ENCODE peak calls at places on chromosomes 16 and 17, in six cellular contexts. X, S, E, K, Q and P are unnamed samples.

GRCh38 chr16:4976079-4976478 is 17.9 kb downstream of the SEC14L5 start:
- DNase-seq in X (no peak), E (no peak), S (no peak), K (no peak), Q (no peak), P (no peak)

GRCh38 chr17:1087381-1088241 is 90.7 kb downstream of the TIMM22 start:
- DNase-seq in S (no peak), E (peak; percentile 39), K (no peak), X (peak; percentile 68), Q (peak; percentile 66), P (peak; percentile 69)

GRCh38 chr17:65690626-65691310 is 129.3 kb upstream of the AXIN2 start:
- DNase-seq in S (no peak), Q (no peak), X (no peak), E (no peak), K (no peak), P (no peak)

GRCh38 chr17:47839899-47840741 is 953 bp downstream of the SCRN2 start:
- DNase-seq in X (no peak), E (no peak), Q (no peak), K (no peak), S (no peak), P (no peak)

GRCh38 chr16:51430716-51431369 is 279.8 kb upstream of the SALL1 start:
- DNase-seq in Q (no peak), E (no peak), K (no peak), S (no peak), X (no peak), P (no peak)

GRCh38 chr16:23298290-23298689 is 3.8 kb upstream of the SCNN1B start:
- DNase-seq in S (no peak), K (no peak), X (no peak), E (no peak), Q (no peak), P (no peak)

GRCh38 chr17:75412455-75413317 is 7.2 kb upstream of the GRB2 start:
- DNase-seq in X (peak; percentile 91), S (peak; percentile 46), E (peak; percentile 78), Q (peak; percentile 65), K (peak; percentile 62), P (peak; percentile 41)

GRCh38 chr16:50303041-50303604 is 36.8 kb downstream of the ADCY7 start:
- DNase-seq in K (peak; percentile 57), X (no peak), Q (peak; percentile 2), E (no peak), S (no peak), P (no peak)

GRCh38 chr17:17114592-17115225 is 72.5 kb downstream of the MPRIP start:
- DNase-seq in K (no peak), Q (no peak), E (peak; percentile 69), S (no peak), X (no peak), P (no peak)

GRCh38 chr17:62980842-62981241 is 14.8 kb downstream of the TANC2 start:
- DNase-seq in E (no peak), Q (no peak), S (no peak), K (no peak), X (no peak), P (no peak)
- H3K9me3 ChIP-seq in E (no peaks in the 10 kb centered on the region), Q (no peaks in the 10 kb centered on the region), S (no peaks in the 10 kb centered on the region), K (peaks cover 4% of the 10 kb centered on the region), X (peaks cover 11% of the 10 kb centered on the region), P (peaks cover 27% of the 10 kb centered on the region)

DNA sequence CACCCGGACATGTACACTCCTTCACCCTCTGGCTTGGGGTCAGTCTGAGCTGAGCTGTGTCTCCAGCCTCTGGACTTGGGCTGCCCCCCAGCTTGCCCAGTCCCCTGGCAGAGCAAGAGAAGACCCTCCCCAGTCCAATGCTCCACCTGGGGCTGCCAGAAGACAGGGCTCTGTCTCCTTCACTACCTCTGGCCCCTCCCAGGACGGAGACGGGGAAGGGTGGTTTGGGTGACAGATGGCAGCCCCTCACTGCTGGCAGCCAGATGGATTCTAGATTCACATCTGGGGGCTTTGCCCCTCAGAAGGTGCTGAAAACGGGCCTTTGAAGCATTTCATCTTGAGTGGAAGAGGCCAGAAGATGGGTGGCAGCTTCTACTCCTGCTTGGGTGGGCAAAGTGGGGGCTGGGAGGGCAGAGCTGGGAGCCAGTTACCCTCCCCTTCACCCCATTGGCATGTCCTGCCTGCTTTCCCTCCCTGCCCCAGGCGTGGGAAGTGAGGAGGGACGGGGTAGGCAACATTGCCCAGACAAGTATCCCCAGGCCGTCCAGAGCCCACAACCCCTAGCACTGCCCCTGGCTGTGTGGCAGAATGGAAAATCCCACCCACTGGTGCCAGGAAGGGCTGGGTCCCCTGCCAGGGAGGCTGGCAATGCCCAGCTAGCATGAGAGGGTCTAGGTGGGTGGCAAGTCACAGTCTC is 13.9 kb downstream of the NGFR start:
- DNase-seq in E (no peak), S (no peak), K (no peak), X (no peak), Q (no peak), P (no peak)
- H3K27me3 ChIP-seq in E (no peaks in the 10 kb centered on the region), S (peaks cover 56% of the 10 kb centered on the region), K (peaks cover 66% of the 10 kb centered on the region), X (no peaks in the 10 kb centered on the region), Q (no peaks in the 10 kb centered on the region), P (no peaks in the 10 kb centered on the region)

GRCh38 chr17:77036841-77037381 is 103.9 kb upstream of the SEC14L1 start:
- DNase-seq in S (no peak), E (peak; percentile 22), Q (no peak), X (no peak), K (no peak), P (peak; percentile 11)
- H3K4me3 ChIP-seq in S (no peak overlapping the region), E (no peak overlapping the region), Q (no peak overlapping the region), X (no peak overlapping the region), K (no peak overlapping the region), P (no peak overlapping the region)

GRCh38 chr16:3321802-3322201 is 16.5 kb downstream of the ZNF75A start:
- DNase-seq in E (no peak), X (no peak), S (no peak), K (no peak), Q (no peak), P (no peak)
- H3K9me3 ChIP-seq in E (no peaks in the 10 kb centered on the region), X (peaks cover 13% of the 10 kb centered on the region), S (peaks cover 36% of the 10 kb centered on the region), K (peaks cover 61% of the 10 kb centered on the region), Q (no peaks in the 10 kb centered on the region), P (peaks cover 38% of the 10 kb centered on the region)

DNA sequence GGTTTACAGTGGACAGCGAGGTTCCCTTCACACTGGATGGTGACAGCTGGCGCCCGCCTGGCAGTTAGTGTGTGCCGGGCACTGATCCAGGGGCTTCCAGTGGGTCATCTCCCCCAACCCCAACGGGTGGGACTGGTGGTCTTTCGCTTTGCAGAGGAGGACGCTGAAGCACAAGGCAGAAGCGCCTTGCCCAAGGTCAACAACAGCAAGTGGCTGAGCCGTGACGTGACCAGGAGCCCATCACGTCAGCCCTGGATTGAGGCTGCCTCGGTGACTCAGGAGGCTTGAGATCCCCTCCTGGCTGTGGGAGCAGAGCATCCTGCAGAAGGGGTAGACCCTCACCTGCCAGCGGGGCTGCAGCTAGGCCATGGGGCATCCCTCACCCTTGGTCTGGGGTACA is 215.3 kb downstream of the RBFOX3 start:
- DNase-seq in Q (no peak), E (no peak), X (no peak), K (no peak), S (no peak), P (no peak)
- H3K27me3 ChIP-seq in Q (no peaks in the 10 kb centered on the region), E (no peaks in the 10 kb centered on the region), X (peaks cover 60% of the 10 kb centered on the region), K (peaks cover 31% of the 10 kb centered on the region), S (peaks cover 27% of the 10 kb centered on the region), P (peaks cover 94% of the 10 kb centered on the region)

GRCh38 chr17:76955191-76955590 is 87.0 kb downstream of the MGAT5B start:
- DNase-seq in Q (no peak), E (no peak), X (no peak), K (no peak), S (no peak), P (no peak)

GRCh38 chr17:76953926-76954325 is 85.7 kb downstream of the MGAT5B start:
- DNase-seq in Q (no peak), E (no peak), S (no peak), X (no peak), K (no peak), P (peak; percentile 95)

GRCh38 chr17:76957600-76958464 is 89.6 kb downstream of the MGAT5B start:
- DNase-seq in K (peak; percentile 21), Q (no peak), E (no peak), S (no peak), X (no peak), P (no peak)

GRCh38 chr17:76958974-76959373 is 90.8 kb downstream of the MGAT5B start:
- DNase-seq in X (no peak), Q (no peak), S (no peak), K (no peak), E (no peak), P (no peak)

GRCh38 chr17:76956846-76957540 is 88.8 kb downstream of the MGAT5B start:
- DNase-seq in K (no peak), E (no peak), X (no peak), S (no peak), Q (no peak), P (no peak)
- H3K4me3 ChIP-seq in K (no peak overlapping the region), E (no peak overlapping the region), X (no peak overlapping the region), S (no peak overlapping the region), Q (no peak overlapping the region), P (no peak overlapping the region)

GRCh38 chr16:31916056-31916488 is 42.5 kb downstream of the ZNF267 start:
- DNase-seq in E (no peak), S (no peak), K (no peak), X (peak; percentile 8), Q (no peak), P (no peak)

DNA sequence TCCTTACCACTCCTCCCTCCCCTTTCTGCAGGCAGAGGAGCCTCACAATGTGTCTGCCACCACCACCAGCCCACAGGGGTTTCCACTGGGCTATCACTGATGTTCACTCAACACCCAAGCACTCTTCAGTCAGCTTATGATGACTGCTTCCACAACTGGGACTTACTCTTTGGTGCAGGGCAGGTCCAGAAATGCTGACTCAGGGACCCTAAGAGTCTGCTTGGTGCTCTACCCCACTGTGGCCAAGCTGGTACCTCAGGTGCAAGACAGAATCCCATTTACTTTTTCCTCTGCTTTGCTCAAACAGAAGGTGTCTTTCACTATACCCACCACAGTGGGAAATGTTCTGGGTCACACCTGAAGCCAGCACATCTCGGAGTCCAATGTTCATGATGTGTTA is 40.1 kb downstream of the ZNF267 start:
- DNase-seq in S (no peak), E (no peak), X (no peak), Q (no peak), K (no peak), P (no peak)
- H3K9me3 ChIP-seq in S (peaks cover 22% of the 10 kb centered on the region), E (peaks cover 3% of the 10 kb centered on the region), X (peaks cover 55% of the 10 kb centered on the region), Q (no peaks in the 10 kb centered on the region), K (peaks cover 44% of the 10 kb centered on the region), P (peaks cover 91% of the 10 kb centered on the region)

DNA sequence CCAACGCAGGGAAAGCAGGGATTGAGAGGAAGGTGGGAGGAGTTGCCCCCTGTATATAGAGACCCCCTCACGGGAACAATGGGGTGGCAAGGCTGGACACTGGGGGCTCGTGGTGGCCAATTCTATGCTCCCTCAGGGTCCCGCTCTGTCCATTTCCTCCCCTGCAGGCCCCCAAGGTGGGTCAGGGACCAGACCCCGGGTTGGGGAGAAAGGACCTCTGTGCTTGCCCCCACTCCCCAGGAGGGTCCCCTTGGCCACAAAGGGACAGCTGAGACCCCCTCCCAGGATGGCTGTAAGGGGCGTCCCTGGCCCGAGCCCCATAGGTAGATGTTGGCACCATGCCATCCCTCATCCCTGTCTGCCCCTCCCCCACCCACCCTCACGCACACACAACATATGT is 422 bp upstream of the NEUROD2 start:
- DNase-seq in Q (no peak), K (no peak), S (no peak), X (no peak), E (no peak), P (no peak)
- H3K27me3 ChIP-seq in Q (peaks cover 37% of the 10 kb centered on the region), K (peaks cover 86% of the 10 kb centered on the region), S (peaks cover 71% of the 10 kb centered on the region), X (no peaks in the 10 kb centered on the region), E (peaks cover 5% of the 10 kb centered on the region), P (peaks cover 57% of the 10 kb centered on the region)

GRCh38 chr17:29546085-29546484 is 20.8 kb downstream of the ABHD15 start:
- DNase-seq in K (no peak), E (no peak), X (no peak), S (no peak), Q (no peak), P (no peak)

GRCh38 chr17:29546834-29547233 is 20.0 kb downstream of the ABHD15 start:
- DNase-seq in E (no peak), Q (no peak), X (no peak), K (no peak), S (no peak), P (no peak)

GRCh38 chr17:29549169-29549935 is 17.5 kb downstream of the ABHD15 start:
- DNase-seq in X (peak; percentile 99), Q (no peak), E (no peak), S (no peak), K (peak; percentile 44), P (no peak)
- H3K4me3 ChIP-seq in X (no peak overlapping the region), Q (no peak overlapping the region), E (no peak overlapping the region), S (no peak overlapping the region), K (no peak overlapping the region), P (no peak overlapping the region)